ENCODE peak calls at places on chromosomes 3 and 15, in seven cellular contexts. One of them, this sample, is unnamed.

GRCh38 chr3:30496496-30496966 is 109.9 kb upstream of the TGFBR2 start:
- DNase-seq in uterus: peak; percentile 66
- DNase-seq in CD8-positive, alpha-beta memory T cell: peak; percentile 11
- DNase-seq in CD8-positive, alpha-beta T cell: no peak
- DNase-seq in cardiac fibroblast: peak; percentile 58
- DNase-seq in AG09309: no peak
- DNase-seq in dorsolateral prefrontal cortex: no peak
- DNase-seq in this sample: peak; percentile 61

GRCh38 chr15:51366911-51367310 is 25.5 kb downstream of the GLDN start:
- DNase-seq in CD8-positive, alpha-beta T cell: no peak
- DNase-seq in cardiac fibroblast: peak; percentile 84
- DNase-seq in dorsolateral prefrontal cortex: no peak
- DNase-seq in CD8-positive, alpha-beta memory T cell: no peak
- DNase-seq in AG09309: no peak
- DNase-seq in uterus: peak; percentile 39
- DNase-seq in this sample: peak; percentile 22

GRCh38 chr3:152245498-152246175 is 23.1 kb upstream of the MBNL1 start:
- DNase-seq in dorsolateral prefrontal cortex: no peak
- DNase-seq in cardiac fibroblast: no peak
- DNase-seq in CD8-positive, alpha-beta memory T cell: no peak
- DNase-seq in uterus: no peak
- DNase-seq in CD8-positive, alpha-beta T cell: no peak
- DNase-seq in AG09309: no peak
- DNase-seq in this sample: no peak

GRCh38 chr3:190120161-190121060 is at the start of gene P3H2:
- DNase-seq in dorsolateral prefrontal cortex: peak; percentile 83
- DNase-seq in CD8-positive, alpha-beta memory T cell: no peak
- DNase-seq in AG09309: no peak
- DNase-seq in CD8-positive, alpha-beta T cell: no peak
- DNase-seq in uterus: peak; percentile 84
- DNase-seq in cardiac fibroblast: peak; percentile 95
- DNase-seq in this sample: peak; percentile 92

GRCh38 chr3:8712045-8712870 is 21.3 kb upstream of the CAV3 start:
- DNase-seq in CD8-positive, alpha-beta memory T cell: no peak
- DNase-seq in uterus: no peak
- DNase-seq in AG09309: peak; percentile 69
- DNase-seq in dorsolateral prefrontal cortex: no peak
- DNase-seq in CD8-positive, alpha-beta T cell: no peak
- DNase-seq in cardiac fibroblast: no peak
- DNase-seq in this sample: peak; percentile 86

GRCh38 chr3:45988804-45989203 is 6.8 kb downstream of the FYCO1 start:
- DNase-seq in CD8-positive, alpha-beta memory T cell: no peak
- DNase-seq in cardiac fibroblast: peak; percentile 65
- DNase-seq in uterus: peak; percentile 30
- DNase-seq in AG09309: peak; percentile 45
- DNase-seq in dorsolateral prefrontal cortex: no peak
- DNase-seq in CD8-positive, alpha-beta T cell: no peak
- DNase-seq in this sample: peak; percentile 90

GRCh38 chr3:150407051-150407817 is 864 bp upstream of the TSC22D2 start:
- DNase-seq in CD8-positive, alpha-beta memory T cell: no peak
- DNase-seq in dorsolateral prefrontal cortex: no peak
- DNase-seq in cardiac fibroblast: peak; percentile 76
- DNase-seq in uterus: no peak
- DNase-seq in AG09309: no peak
- DNase-seq in CD8-positive, alpha-beta T cell: no peak
- DNase-seq in this sample: no peak

GRCh38 chr3:72238341-72238740 is 453.4 kb upstream of the PROK2 start:
- DNase-seq in cardiac fibroblast: peak; percentile 43
- DNase-seq in CD8-positive, alpha-beta memory T cell: no peak
- DNase-seq in uterus: peak; percentile 45
- DNase-seq in dorsolateral prefrontal cortex: no peak
- DNase-seq in CD8-positive, alpha-beta T cell: no peak
- DNase-seq in AG09309: no peak
- DNase-seq in this sample: no peak

GRCh38 chr3:166519443-166519842 is 682.2 kb upstream of the BCHE start:
- DNase-seq in dorsolateral prefrontal cortex: no peak
- DNase-seq in AG09309: no peak
- DNase-seq in CD8-positive, alpha-beta memory T cell: no peak
- DNase-seq in uterus: no peak
- DNase-seq in CD8-positive, alpha-beta T cell: no peak
- DNase-seq in cardiac fibroblast: no peak
- DNase-seq in this sample: no peak

GRCh38 chr3:194732617-194733016 is 46.9 kb downstream of the FAM43A start:
- DNase-seq in CD8-positive, alpha-beta T cell: no peak
- DNase-seq in CD8-positive, alpha-beta memory T cell: no peak
- DNase-seq in AG09309: no peak
- DNase-seq in cardiac fibroblast: no peak
- DNase-seq in dorsolateral prefrontal cortex: no peak
- DNase-seq in uterus: no peak
- DNase-seq in this sample: no peak

GRCh38 chr3:178436773-178437172 is 99.5 kb upstream of the KCNMB2 start:
- DNase-seq in CD8-positive, alpha-beta memory T cell: no peak
- DNase-seq in cardiac fibroblast: peak; percentile 73
- DNase-seq in dorsolateral prefrontal cortex: no peak
- DNase-seq in AG09309: peak; percentile 52
- DNase-seq in uterus: peak; percentile 19
- DNase-seq in CD8-positive, alpha-beta T cell: no peak
- DNase-seq in this sample: no peak

GRCh38 chr3:118943597-118943996 is 91.0 kb downstream of the IGSF11 start:
- DNase-seq in AG09309: no peak
- DNase-seq in dorsolateral prefrontal cortex: no peak
- DNase-seq in cardiac fibroblast: no peak
- DNase-seq in CD8-positive, alpha-beta memory T cell: no peak
- DNase-seq in uterus: no peak
- DNase-seq in CD8-positive, alpha-beta T cell: no peak
- DNase-seq in this sample: no peak

GRCh38 chr3:179015551-179016020 is 56.0 kb downstream of the ZMAT3 start:
- DNase-seq in AG09309: peak; percentile 47
- DNase-seq in CD8-positive, alpha-beta memory T cell: peak; percentile 75
- DNase-seq in dorsolateral prefrontal cortex: no peak
- DNase-seq in cardiac fibroblast: peak; percentile 86
- DNase-seq in CD8-positive, alpha-beta T cell: peak; percentile 59
- DNase-seq in uterus: peak; percentile 61
- DNase-seq in this sample: peak; percentile 75

GRCh38 chr15:95718441-95718840 is 612.1 kb upstream of the NR2F2 start:
- DNase-seq in CD8-positive, alpha-beta T cell: no peak
- DNase-seq in uterus: peak; percentile 72
- DNase-seq in AG09309: no peak
- DNase-seq in CD8-positive, alpha-beta memory T cell: no peak
- DNase-seq in cardiac fibroblast: peak; percentile 42
- DNase-seq in dorsolateral prefrontal cortex: no peak
- DNase-seq in this sample: no peak

GRCh38 chr3:148791296-148791695 is 36.3 kb upstream of the CPB1 start:
- DNase-seq in cardiac fibroblast: no peak
- DNase-seq in CD8-positive, alpha-beta T cell: no peak
- DNase-seq in uterus: no peak
- DNase-seq in CD8-positive, alpha-beta memory T cell: no peak
- DNase-seq in AG09309: no peak
- DNase-seq in dorsolateral prefrontal cortex: no peak
- DNase-seq in this sample: no peak

GRCh38 chr3:14811733-14812132 is 7.0 kb upstream of the FGD5 start:
- DNase-seq in dorsolateral prefrontal cortex: no peak
- DNase-seq in AG09309: no peak
- DNase-seq in uterus: no peak
- DNase-seq in CD8-positive, alpha-beta memory T cell: no peak
- DNase-seq in CD8-positive, alpha-beta T cell: no peak
- DNase-seq in cardiac fibroblast: peak; percentile 26
- DNase-seq in this sample: no peak
- H3K4me3 ChIP-seq in dorsolateral prefrontal cortex: peak overlapping the region; percentile 49
- H3K4me3 ChIP-seq in AG09309: no peak overlapping the region
- H3K4me3 ChIP-seq in uterus: peak overlapping the region; percentile 43
- H3K4me3 ChIP-seq in CD8-positive, alpha-beta memory T cell: no peak overlapping the region
- H3K4me3 ChIP-seq in CD8-positive, alpha-beta T cell: no peak overlapping the region
- H3K4me3 ChIP-seq in cardiac fibroblast: no peak overlapping the region
- H3K4me3 ChIP-seq in this sample: no peak overlapping the region

GRCh38 chr15:76203346-76203745 is 107.9 kb downstream of the ETFA start:
- DNase-seq in uterus: peak; percentile 4
- DNase-seq in CD8-positive, alpha-beta T cell: no peak
- DNase-seq in cardiac fibroblast: no peak
- DNase-seq in CD8-positive, alpha-beta memory T cell: no peak
- DNase-seq in AG09309: no peak
- DNase-seq in dorsolateral prefrontal cortex: peak; percentile 16
- DNase-seq in this sample: no peak

GRCh38 chr15:76203766-76204557 is 107.3 kb downstream of the ETFA start:
- DNase-seq in cardiac fibroblast: no peak
- DNase-seq in dorsolateral prefrontal cortex: peak; percentile 16
- DNase-seq in AG09309: no peak
- DNase-seq in CD8-positive, alpha-beta T cell: no peak
- DNase-seq in uterus: peak; percentile 11
- DNase-seq in CD8-positive, alpha-beta memory T cell: no peak
- DNase-seq in this sample: no peak

GRCh38 chr15:76204558-76204845 is 106.8 kb downstream of the ETFA start:
- DNase-seq in cardiac fibroblast: no peak
- DNase-seq in uterus: no peak
- DNase-seq in CD8-positive, alpha-beta T cell: no peak
- DNase-seq in dorsolateral prefrontal cortex: no peak
- DNase-seq in AG09309: no peak
- DNase-seq in CD8-positive, alpha-beta memory T cell: no peak
- DNase-seq in this sample: no peak

GRCh38 chr15:76206325-76206976 is 104.8 kb downstream of the ETFA start:
- DNase-seq in cardiac fibroblast: peak; percentile 91
- DNase-seq in CD8-positive, alpha-beta memory T cell: no peak
- DNase-seq in CD8-positive, alpha-beta T cell: no peak
- DNase-seq in dorsolateral prefrontal cortex: peak; percentile 91
- DNase-seq in uterus: peak; percentile 60
- DNase-seq in AG09309: no peak
- DNase-seq in this sample: no peak

DNA sequence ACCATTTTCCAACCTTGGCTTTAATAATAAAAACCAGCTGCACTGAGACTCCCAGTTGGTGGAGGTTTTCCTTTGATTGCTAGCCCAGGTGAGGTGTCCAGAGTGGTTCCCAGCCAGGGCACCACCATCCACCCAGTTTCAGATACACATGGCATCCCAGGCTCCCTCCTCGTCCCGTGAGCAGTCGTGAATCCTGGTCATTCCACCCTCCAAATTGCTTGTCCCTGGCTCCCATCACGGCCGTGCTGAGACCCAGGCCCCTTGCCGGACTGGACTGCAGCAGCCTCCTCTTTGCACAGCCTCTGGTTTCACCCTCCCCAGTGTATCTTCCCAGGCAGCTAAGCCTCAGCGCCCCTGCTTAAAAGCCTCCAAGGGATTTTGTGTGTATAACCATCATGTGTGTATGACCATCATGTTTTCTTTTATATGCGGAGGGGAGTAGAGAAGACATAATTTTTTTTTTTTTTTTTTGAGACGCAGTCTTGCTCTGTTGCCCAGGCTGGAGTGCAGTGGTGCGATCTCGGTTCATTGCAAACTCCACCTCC is 106.3 kb downstream of the ETFA start:
- DNase-seq in cardiac fibroblast: no peak
- DNase-seq in CD8-positive, alpha-beta T cell: no peak
- DNase-seq in uterus: no peak
- DNase-seq in AG09309: no peak
- DNase-seq in CD8-positive, alpha-beta memory T cell: no peak
- DNase-seq in dorsolateral prefrontal cortex: no peak
- DNase-seq in this sample: no peak
- H3K4me3 ChIP-seq in cardiac fibroblast: no peak overlapping the region
- H3K4me3 ChIP-seq in CD8-positive, alpha-beta T cell: no peak overlapping the region
- H3K4me3 ChIP-seq in uterus: no peak overlapping the region
- H3K4me3 ChIP-seq in AG09309: no peak overlapping the region
- H3K4me3 ChIP-seq in CD8-positive, alpha-beta memory T cell: no peak overlapping the region
- H3K4me3 ChIP-seq in dorsolateral prefrontal cortex: no peak overlapping the region
- H3K4me3 ChIP-seq in this sample: no peak overlapping the region

GRCh38 chr3:191356586-191357439 is 26.5 kb upstream of the UTS2B start:
- DNase-seq in CD8-positive, alpha-beta T cell: no peak
- DNase-seq in CD8-positive, alpha-beta memory T cell: no peak
- DNase-seq in dorsolateral prefrontal cortex: no peak
- DNase-seq in cardiac fibroblast: peak; percentile 73
- DNase-seq in uterus: no peak
- DNase-seq in AG09309: no peak
- DNase-seq in this sample: peak; percentile 84
- H3K4me3 ChIP-seq in CD8-positive, alpha-beta T cell: no peak overlapping the region
- H3K4me3 ChIP-seq in CD8-positive, alpha-beta memory T cell: no peak overlapping the region
- H3K4me3 ChIP-seq in dorsolateral prefrontal cortex: no peak overlapping the region
- H3K4me3 ChIP-seq in cardiac fibroblast: no peak overlapping the region
- H3K4me3 ChIP-seq in uterus: no peak overlapping the region
- H3K4me3 ChIP-seq in AG09309: no peak overlapping the region
- H3K4me3 ChIP-seq in this sample: no peak overlapping the region

DNA sequence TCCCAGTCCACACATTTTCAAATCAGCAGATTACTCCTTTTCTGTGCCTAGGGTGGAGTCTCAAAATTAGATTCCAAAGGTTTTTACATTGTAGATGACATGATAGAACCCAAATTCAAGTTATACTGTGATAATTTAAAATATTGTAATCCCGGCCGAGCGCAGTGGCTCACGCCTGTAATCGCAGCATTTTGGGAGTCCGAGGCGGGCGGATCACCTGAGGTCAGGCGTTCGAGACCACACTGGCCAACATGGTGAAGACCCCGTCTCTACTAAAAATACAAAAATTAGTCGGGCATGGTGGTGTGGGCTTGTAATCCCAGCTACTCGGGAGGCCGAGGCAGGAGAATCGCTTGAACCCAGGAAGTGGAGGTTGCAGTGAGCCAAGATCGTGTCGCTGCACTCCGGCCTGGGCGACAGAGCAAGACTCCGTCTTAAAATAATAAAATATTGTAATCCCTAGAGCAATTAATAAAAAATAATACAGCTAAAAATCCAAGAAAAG is 1.2 kb upstream of the CYFIP1 start:
- DNase-seq in CD8-positive, alpha-beta T cell: no peak
- DNase-seq in cardiac fibroblast: no peak
- DNase-seq in AG09309: no peak
- DNase-seq in uterus: no peak
- DNase-seq in dorsolateral prefrontal cortex: no peak
- DNase-seq in CD8-positive, alpha-beta memory T cell: no peak
- DNase-seq in this sample: no peak
- H3K4me3 ChIP-seq in CD8-positive, alpha-beta T cell: peak overlapping the region; percentile 54
- H3K4me3 ChIP-seq in cardiac fibroblast: peak overlapping the region; percentile 90
- H3K4me3 ChIP-seq in AG09309: no peak overlapping the region
- H3K4me3 ChIP-seq in uterus: no peak overlapping the region
- H3K4me3 ChIP-seq in dorsolateral prefrontal cortex: peak overlapping the region; percentile 91
- H3K4me3 ChIP-seq in CD8-positive, alpha-beta memory T cell: no peak overlapping the region
- H3K4me3 ChIP-seq in this sample: peak overlapping the region; percentile 66

GRCh38 chr3:121896823-121897222 is 2.6 kb downstream of the SLC15A2 start:
- DNase-seq in AG09309: no peak
- DNase-seq in uterus: no peak
- DNase-seq in CD8-positive, alpha-beta memory T cell: no peak
- DNase-seq in dorsolateral prefrontal cortex: no peak
- DNase-seq in cardiac fibroblast: no peak
- DNase-seq in CD8-positive, alpha-beta T cell: no peak
- DNase-seq in this sample: no peak

GRCh38 chr3:121897296-121897695 is 3.1 kb downstream of the SLC15A2 start:
- DNase-seq in CD8-positive, alpha-beta memory T cell: no peak
- DNase-seq in uterus: no peak
- DNase-seq in dorsolateral prefrontal cortex: no peak
- DNase-seq in AG09309: no peak
- DNase-seq in cardiac fibroblast: no peak
- DNase-seq in CD8-positive, alpha-beta T cell: no peak
- DNase-seq in this sample: no peak

GRCh38 chr3:121895121-121895520 is 920 bp downstream of the SLC15A2 start:
- DNase-seq in dorsolateral prefrontal cortex: no peak
- DNase-seq in CD8-positive, alpha-beta memory T cell: no peak
- DNase-seq in AG09309: no peak
- DNase-seq in uterus: no peak
- DNase-seq in CD8-positive, alpha-beta T cell: no peak
- DNase-seq in cardiac fibroblast: no peak
- DNase-seq in this sample: peak; percentile 32

GRCh38 chr3:121894191-121894990 is at the start of gene SLC15A2:
- DNase-seq in AG09309: no peak
- DNase-seq in cardiac fibroblast: peak; percentile 25
- DNase-seq in dorsolateral prefrontal cortex: peak; percentile 66
- DNase-seq in CD8-positive, alpha-beta T cell: no peak
- DNase-seq in uterus: no peak
- DNase-seq in CD8-positive, alpha-beta memory T cell: no peak
- DNase-seq in this sample: no peak
- H3K4me3 ChIP-seq in AG09309: no peak within 1 kb of the TSS
- H3K4me3 ChIP-seq in cardiac fibroblast: no peak within 1 kb of the TSS
- H3K4me3 ChIP-seq in dorsolateral prefrontal cortex: peak within 1 kb of the TSS; percentile 40
- H3K4me3 ChIP-seq in CD8-positive, alpha-beta T cell: no peak within 1 kb of the TSS
- H3K4me3 ChIP-seq in uterus: no peak within 1 kb of the TSS
- H3K4me3 ChIP-seq in CD8-positive, alpha-beta memory T cell: no peak within 1 kb of the TSS
- H3K4me3 ChIP-seq in this sample: no peak within 1 kb of the TSS